ENCODE peak calls at places on chromosomes 3 and 15, in seven cellular contexts. K is neuronal stem cell, U is HepG2, M is endothelial cell of umbilical vein, G is IMR-90, P is GM23248, Q is neural progenitor cell. Y is an unnamed sample.

GRCh38 chr15:84816694-84817460 is at the start of gene ALPK3:
- DNase-seq in K (peak), U (no peak), M (peak), G (no peak), P (no peak), Q (peak), Y (no peak)

GRCh38 chr3:81497565-81497964 is 263.9 kb downstream of the GBE1 start:
- DNase-seq in K (no peak), U (no peak), M (no peak), G (no peak), P (no peak), Q (no peak), Y (no peak)

GRCh38 chr3:33732394-33732793 is 14.3 kb upstream of the CLASP2 start:
- DNase-seq in K (no peak), U (peak), M (no peak), G (no peak), P (no peak), Q (no peak), Y (peak)

GRCh38 chr3:53776494-53777101 is 69.6 kb downstream of the CHDH start:
- DNase-seq in K (no peak), U (no peak), M (no peak), G (peak), P (peak), Q (no peak), Y (peak)

GRCh38 chr15:64461577-64462162 is 1.3 kb downstream of the ZNF609 start:
- DNase-seq in K (peak), U (peak), M (peak), G (peak), P (peak), Q (peak), Y (no peak)

GRCh38 chr3:187976361-187976900 is 177.5 kb upstream of the LPP start:
- DNase-seq in K (no peak), U (no peak), M (no peak), G (no peak), P (no peak), Q (no peak), Y (no peak)

GRCh38 chr3:176430244-176430893 is 766.9 kb downstream of the TBL1XR1 start:
- DNase-seq in K (peak), U (peak), M (peak), G (peak), P (peak), Q (peak), Y (peak)

GRCh38 chr3:154095832-154096421 is 25.3 kb upstream of the ARHGEF26 start:
- DNase-seq in K (no peak), U (peak), M (peak), G (peak), P (peak), Q (no peak), Y (peak)

GRCh38 chr3:73592154-73592877 is 32.4 kb downstream of the PDZRN3 start:
- DNase-seq in K (no peak), U (no peak), M (no peak), G (no peak), P (no peak), Q (peak), Y (no peak)

GRCh38 chr3:53009826-53010539 is 35.9 kb downstream of the SFMBT1 start:
- DNase-seq in K (no peak), U (no peak), M (no peak), G (no peak), P (no peak), Q (peak), Y (no peak)

GRCh38 chr15:50828610-50829206 is 63.2 kb upstream of the SPPL2A start:
- DNase-seq in K (peak), U (peak), M (no peak), G (peak), P (peak), Q (peak), Y (peak)

GRCh38 chr3:72397586-72397985 is 450.7 kb downstream of the SHQ1 start:
- DNase-seq in K (no peak), U (no peak), M (no peak), G (no peak), P (no peak), Q (no peak), Y (no peak)

GRCh38 chr3:136835817-136836510 is 17.0 kb downstream of the SLC35G2 start:
- DNase-seq in K (no peak), U (no peak), M (no peak), G (peak), P (peak), Q (no peak), Y (no peak)

GRCh38 chr3:76554717-76555116 is 485.2 kb upstream of the ROBO2 start:
- DNase-seq in K (no peak), U (no peak), M (no peak), G (peak), P (peak), Q (no peak), Y (no peak)

DNA sequence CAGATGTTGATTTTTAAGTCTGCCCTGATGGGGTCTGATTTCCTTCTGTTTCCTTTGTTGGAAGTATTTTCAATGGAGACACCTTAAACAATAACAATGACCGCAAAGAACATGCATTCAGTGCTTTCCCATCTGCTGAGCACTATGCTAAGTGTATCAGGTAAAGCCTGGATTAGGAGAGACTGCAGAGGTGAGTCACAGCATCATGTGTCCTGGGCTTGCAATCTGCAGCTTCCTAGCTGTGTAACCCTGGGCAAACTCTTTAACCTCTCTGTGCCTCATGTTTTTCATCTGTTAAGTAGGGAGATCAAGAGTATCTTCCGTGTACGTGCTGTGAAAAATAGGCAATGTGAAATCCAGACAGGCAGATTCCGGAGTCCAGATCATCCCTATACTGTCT is 13.3 kb upstream of the CHRNB4 start:
- DNase-seq in K (no peak), U (no peak), M (no peak), G (no peak), P (no peak), Q (no peak), Y (no peak)
- H2AFZ ChIP-seq in K (no peak), U (no peak), M (no peak), G (no peak), P (no peak), Q (no peak), Y (no peak)

DNA sequence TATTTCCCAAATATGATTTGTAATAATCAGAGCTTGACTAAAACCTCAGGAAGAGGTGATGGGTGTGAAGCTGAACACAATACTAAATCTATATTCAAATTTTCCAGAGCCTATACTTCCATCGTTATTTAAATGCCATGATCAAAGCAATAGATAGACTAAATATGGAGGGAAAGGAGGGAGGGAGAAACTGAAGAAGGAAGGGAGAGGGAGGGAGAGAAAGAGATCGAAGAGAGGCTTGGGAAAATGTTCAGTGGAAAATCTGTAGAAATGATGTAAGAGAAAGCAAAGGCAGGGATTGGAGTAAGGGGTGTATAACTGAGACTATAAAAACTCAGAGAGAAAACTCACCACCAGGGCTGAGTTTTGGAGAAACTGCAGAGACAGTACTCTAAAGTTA is at the start of gene OSTN:
- DNase-seq in K (no peak), U (no peak), M (no peak), G (no peak), P (no peak), Q (no peak), Y (no peak)
- H2AFZ ChIP-seq in K (no peak), U (no peak), M (no peak), G (no peak), P (no peak), Q (no peak), Y (peak)

GRCh38 chr3:106629215-106629832 is 747.9 kb upstream of the CCDC54 start:
- DNase-seq in K (no peak), U (no peak), M (peak), G (no peak), P (no peak), Q (no peak), Y (no peak)
- H2AFZ ChIP-seq in K (no peak), U (no peak), M (peak), G (peak), P (peak), Q (peak), Y (no peak)

GRCh38 chr3:158732856-158733200 is 571 bp upstream of the RARRES1 start:
- DNase-seq in K (no peak), U (no peak), M (no peak), G (no peak), P (no peak), Q (no peak), Y (no peak)
- H2AFZ ChIP-seq in K (no peak), U (no peak), M (peak), G (peak), P (peak), Q (peak), Y (no peak)

GRCh38 chr15:94478763-94479162 is 247.4 kb downstream of the MCTP2 start:
- DNase-seq in K (no peak), U (no peak), M (no peak), G (no peak), P (no peak), Q (no peak), Y (no peak)

GRCh38 chr15:94476681-94477080 is 245.3 kb downstream of the MCTP2 start:
- DNase-seq in K (no peak), U (no peak), M (no peak), G (no peak), P (no peak), Q (no peak), Y (no peak)

GRCh38 chr15:94485148-94485719 is 253.9 kb downstream of the MCTP2 start:
- DNase-seq in K (no peak), U (no peak), M (no peak), G (no peak), P (no peak), Q (no peak), Y (no peak)

GRCh38 chr15:94480289-94480834 is 249.0 kb downstream of the MCTP2 start:
- DNase-seq in K (no peak), U (no peak), M (no peak), G (no peak), P (no peak), Q (no peak), Y (no peak)
- H2AFZ ChIP-seq in K (no peak), U (no peak), M (no peak), G (no peak), P (no peak), Q (no peak), Y (no peak)

DNA sequence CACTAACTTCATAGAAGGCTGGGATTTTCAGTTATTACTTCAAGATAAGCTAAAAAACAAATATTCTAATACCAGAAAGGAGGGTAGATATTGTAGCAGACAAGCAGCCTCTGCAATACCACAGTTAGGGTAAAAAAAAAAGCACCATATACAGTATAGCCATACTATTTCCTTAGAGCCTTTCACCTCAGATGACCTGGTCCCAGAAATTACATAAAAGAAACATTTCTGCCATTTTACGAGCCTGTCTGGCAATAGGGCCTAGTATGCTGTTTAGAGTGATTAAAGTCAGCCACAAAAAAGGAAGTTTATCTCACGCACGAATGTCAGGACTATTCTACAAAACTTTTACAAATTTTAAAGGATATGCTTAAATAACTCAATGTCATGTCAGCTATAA is 1016.6 kb downstream of the PLOD2 start:
- DNase-seq in K (no peak), U (no peak), M (no peak), G (no peak), P (no peak), Q (no peak), Y (no peak)
- H2AFZ ChIP-seq in K (peak), U (no peak), M (no peak), G (no peak), P (no peak), Q (no peak), Y (no peak)

Y was measured in PC-3.